ENCODE peak calls at places on chromosomes 3 and 15, in five cellular contexts. H is activated T-helper 1 cell treated with anti-CD3 and anti-CD28 coated beads, Interleukin-2, amount 50 U/mL, for 16 hours; Q is A172; D is stimulated activated CD8-positive, alpha-beta memory T cell treated with anti-CD3 and anti-CD28 coated beads, Interleukin-15, amount 100 ng/mL, for 24 hours; G is Daoy. W is an unnamed sample.

GRCh38 chr3:183560607-183561006 is 5.1 kb upstream of the KLHL6 start:
- DNase-seq in G (no peak), Q (no peak), H (no peak), D (no peak), W (no peak)

GRCh38 chr15:67084561-67084960 is 19.2 kb downstream of the SMAD3 start:
- DNase-seq in G (no peak), Q (no peak), H (no peak), D (no peak), W (no peak)

GRCh38 chr3:124467980-124468902 is 262.0 kb upstream of the UMPS start:
- DNase-seq in G (peak; percentile 68), H (no peak), Q (peak; percentile 49), D (no peak), W (no peak)

GRCh38 chr3:184658223-184658860 is 53.5 kb downstream of the MAGEF1 start:
- DNase-seq in G (no peak), H (no peak), Q (no peak), D (no peak), W (no peak)

GRCh38 chr15:67927501-67928156 is 87.8 kb upstream of the RNU6-1 start:
- DNase-seq in G (peak; percentile 77), H (no peak), Q (peak; percentile 84), D (no peak), W (no peak)

GRCh38 chr15:52789601-52790165 is 453 bp downstream of the ONECUT1 start:
- DNase-seq in Q (no peak), D (no peak), G (peak; percentile 77), H (no peak), W (no peak)

GRCh38 chr3:172357850-172358754 is 90.2 kb downstream of the GHSR start:
- DNase-seq in Q (no peak), H (no peak), G (peak; percentile 14), D (no peak), W (no peak)

GRCh38 chr3:65936908-65937638 is 101.6 kb downstream of the MAGI1 start:
- DNase-seq in Q (no peak), D (no peak), H (no peak), G (no peak), W (no peak)

GRCh38 chr3:176663376-176663775 is 533.9 kb downstream of the TBL1XR1 start:
- DNase-seq in Q (no peak), H (no peak), G (peak; percentile 7), D (no peak), W (no peak)

GRCh38 chr15:39430389-39430788 is 150.5 kb upstream of the THBS1 start:
- DNase-seq in H (no peak), D (no peak), G (peak; percentile 46), Q (no peak), W (no peak)

GRCh38 chr15:74461847-74462511 is 1.0 kb upstream of the UBL7 start:
- DNase-seq in G (peak; percentile 23), Q (no peak), H (no peak), D (no peak), W (no peak)

GRCh38 chr3:107496855-107497254 is 25.9 kb upstream of the BBX start:
- DNase-seq in H (no peak), Q (no peak), G (peak; percentile 50), D (no peak), W (no peak)

GRCh38 chr3:113167929-113168771 is 43.2 kb upstream of the BOC start:
- DNase-seq in Q (no peak), G (no peak), H (no peak), D (no peak), W (no peak)

GRCh38 chr15:40377606-40378005 is 4.9 kb upstream of the KNSTRN start:
- DNase-seq in Q (no peak), H (no peak), D (no peak), G (no peak), W (no peak)

GRCh38 chr15:89115547-89115946 is 27.3 kb downstream of the ABHD2 start:
- DNase-seq in Q (no peak), H (no peak), G (no peak), D (no peak), W (peak; percentile 70)

GRCh38 chr3:156582784-156583183 is 27.9 kb upstream of the SSR3 start:
- DNase-seq in G (no peak), Q (no peak), H (no peak), D (no peak), W (no peak)

GRCh38 chr15:101641894-101642293 is 10.3 kb downstream of the TM2D3 start:
- DNase-seq in D (no peak), H (no peak), Q (no peak), G (no peak), W (no peak)

GRCh38 chr15:74626752-74627692 is 11.4 kb downstream of the CLK3 start:
- DNase-seq in H (no peak), D (no peak), G (no peak), Q (no peak), W (peak; percentile 19)

GRCh38 chr15:29687204-29687768 is 135.0 kb downstream of the TJP1 start:
- DNase-seq in Q (no peak), H (no peak), G (no peak), D (no peak), W (peak; percentile 88)

GRCh38 chr3:51371943-51372557 is 13.0 kb upstream of the MANF start:
- DNase-seq in Q (peak; percentile 56), H (no peak), D (no peak), G (peak; percentile 48), W (no peak)

GRCh38 chr3:11661052-11661656 is 17.4 kb upstream of the VGLL4 start:
- DNase-seq in Q (peak; percentile 30), H (no peak), D (no peak), G (peak; percentile 17), W (no peak)

GRCh38 chr3:110126065-110126464 is 788.7 kb upstream of the DPPA4 start:
- DNase-seq in H (no peak), D (no peak), Q (no peak), G (no peak), W (no peak)

GRCh38 chr3:73848173-73848751 is 223.5 kb upstream of the PDZRN3 start:
- DNase-seq in H (no peak), G (no peak), Q (no peak), D (no peak), W (peak; percentile 20)

GRCh38 chr3:178405456-178405970 is 130.7 kb upstream of the KCNMB2 start:
- DNase-seq in H (no peak), G (no peak), D (no peak), Q (no peak), W (no peak)

GRCh38 chr3:182818296-182818978 is 25.1 kb downstream of the ATP11B start:
- DNase-seq in H (no peak), D (no peak), Q (no peak), G (no peak), W (no peak)

GRCh38 chr15:27589260-27589659 is 509.9 kb downstream of the OCA2 start:
- DNase-seq in D (no peak), G (no peak), H (no peak), Q (no peak), W (no peak)

GRCh38 chr3:178658694-178659315 is 122.6 kb downstream of the KCNMB2 start:
- DNase-seq in D (no peak), Q (no peak), G (no peak), H (no peak), W (no peak)

GRCh38 chr3:136385457-136385856 is 135.3 kb downstream of the PCCB start:
- DNase-seq in H (no peak), D (no peak), Q (no peak), G (no peak), W (no peak)

GRCh38 chr3:127042634-127043033 is 59.7 kb downstream of the PLXNA1 start:
- DNase-seq in Q (no peak), D (no peak), G (no peak), H (no peak), W (no peak)

GRCh38 chr15:51094606-51095569 is at the start of gene TNFAIP8L3:
- DNase-seq in Q (no peak), G (peak; percentile 44), H (no peak), D (no peak), W (peak; percentile 58)

GRCh38 chr15:62874064-62874463 is 168.5 kb upstream of the TPM1 start:
- DNase-seq in D (no peak), G (no peak), H (no peak), Q (no peak), W (peak; percentile 48)

GRCh38 chr3:71926242-71926560 is 141.3 kb upstream of the PROK2 start:
- DNase-seq in D (no peak), Q (peak; percentile 8), H (no peak), G (peak; percentile 11), W (no peak)

GRCh38 chr15:73782339-73782979 is 29.3 kb upstream of the INSYN1 start:
- DNase-seq in D (no peak), Q (no peak), G (no peak), H (no peak), W (no peak)

GRCh38 chr3:118629821-118630220 is 404.8 kb downstream of the IGSF11 start:
- DNase-seq in H (no peak), G (no peak), D (no peak), Q (no peak), W (no peak)

GRCh38 chr15:62647195-62647865 is 395.2 kb upstream of the TPM1 start:
- DNase-seq in G (peak; percentile 89), D (no peak), Q (peak; percentile 96), H (no peak), W (peak; percentile 80)

GRCh38 chr3:58963928-58964497 is 85.8 kb downstream of the CFAP20DC start:
- DNase-seq in G (no peak), Q (no peak), D (no peak), H (no peak), W (no peak)

GRCh38 chr15:34621675-34622074 is 38.2 kb upstream of the GOLGA8B start:
- DNase-seq in D (no peak), G (peak; percentile 21), H (no peak), Q (no peak), W (no peak)

W was measured in mucosa of descending colon.